ENCODE peak calls at places on chromosomes 11 and 22, in four cellular contexts. H is heart left ventricle, T is thoracic aorta, B is heart right ventricle. M is an unnamed sample.
A peak's percentile ranks its signal among the peaks of the same experiment; 100 is the strongest.

GRCh38 chr11:14413307-14414072 is 54.5 kb upstream of the RRAS2 start:
- DNase-seq in H (peak; percentile 46), T (no peak), B (no peak), M (peak; percentile 61)

GRCh38 chr11:38751421-38751820 is 2153.4 kb upstream of the RAG2 start:
- DNase-seq in H (no peak), T (no peak), B (no peak), M (no peak)

GRCh38 chr11:122306776-122307479 is 190.9 kb upstream of the BLID start:
- DNase-seq in T (no peak), B (no peak), H (no peak), M (no peak)

GRCh38 chr11:15757299-15757698 is 599.0 kb downstream of the SOX6 start:
- DNase-seq in H (no peak), B (no peak), T (no peak), M (no peak)

GRCh38 chr11:66720223-66720898 is 8.7 kb downstream of the SPTBN2 start:
- DNase-seq in T (no peak), H (no peak), B (no peak), M (peak; percentile 93)

GRCh38 chr11:134207538-134208239 is 16.1 kb downstream of the NCAPD3 start:
- DNase-seq in H (peak; percentile 18), B (no peak), T (no peak), M (no peak)

GRCh38 chr22:38214248-38215056 is 12.7 kb downstream of the MAFF start:
- DNase-seq in T (no peak), B (peak; percentile 77), H (peak; percentile 62), M (peak; percentile 95)

GRCh38 chr22:39136317-39136716 is 16.2 kb downstream of the CBX7 start:
- DNase-seq in B (no peak), H (no peak), T (no peak), M (peak; percentile 62)

GRCh38 chr22:27323646-27324045 is 477.9 kb downstream of the MN1 start:
- DNase-seq in T (no peak), H (no peak), B (no peak), M (no peak)

GRCh38 chr11:118045191-118045590 is 31.7 kb upstream of the TMPRSS4 start:
- DNase-seq in H (no peak), B (no peak), T (no peak), M (no peak)

GRCh38 chr11:119673389-119674336 is 55.3 kb downstream of the NECTIN1 start:
- DNase-seq in T (no peak), H (no peak), B (no peak), M (no peak)

GRCh38 chr11:19431059-19431398 is 190.3 kb upstream of the E2F8 start:
- DNase-seq in B (no peak), T (no peak), H (no peak), M (no peak)

GRCh38 chr11:117180661-117181585 is 2.4 kb downstream of the SIDT2 start:
- DNase-seq in T (no peak), B (peak; percentile 59), H (peak; percentile 75), M (peak; percentile 94)

GRCh38 chr11:133343951-133344350 is 188.3 kb downstream of the OPCML start:
- DNase-seq in T (no peak), B (no peak), H (no peak), M (no peak)

GRCh38 chr11:129237880-129238638 is 45.9 kb upstream of the ARHGAP32 start:
- DNase-seq in T (no peak), H (no peak), B (no peak), M (no peak)

GRCh38 chr11:116958246-116958645 is 120.8 kb upstream of the APOA1 start:
- DNase-seq in H (no peak), T (no peak), B (no peak), M (peak; percentile 10)

GRCh38 chr11:118552341-118552740 is 13.4 kb downstream of the IFT46 start:
- DNase-seq in H (no peak), T (no peak), B (no peak), M (no peak)

GRCh38 chr11:44104472-44105294 is 9.2 kb downstream of the EXT2 start:
- DNase-seq in H (no peak), T (no peak), B (no peak), M (peak; percentile 80)

GRCh38 chr11:69983571-69983877 is 94.6 kb upstream of the ANO1 start:
- DNase-seq in T (no peak), B (no peak), H (no peak), M (no peak)

GRCh38 chr11:34632105-34632780 is 11.3 kb downstream of the EHF start:
- DNase-seq in T (no peak), B (no peak), H (peak; percentile 20), M (peak; percentile 86)

GRCh38 chr11:9118277-9118676 is 26.9 kb upstream of the SCUBE2 start:
- DNase-seq in B (no peak), T (no peak), H (no peak), M (no peak)

GRCh38 chr11:69005631-69006368 is 7.2 kb downstream of the MRGPRF start:
- DNase-seq in T (no peak), B (no peak), H (no peak), M (peak; percentile 49)

GRCh38 chr22:29842740-29843139 is 4.7 kb upstream of the ASCC2 start:
- DNase-seq in H (no peak), T (no peak), B (no peak), M (peak; percentile 94)

GRCh38 chr11:64001552-64002427 is 15.6 kb downstream of the OTUB1 start:
- DNase-seq in H (peak; percentile 43), T (no peak), B (no peak), M (peak; percentile 94)

GRCh38 chr11:124916370-124916710 is 2.7 kb upstream of the HEPN1 start:
- DNase-seq in T (no peak), B (no peak), H (no peak), M (no peak)

GRCh38 chr11:7573558-7574296 is 59.9 kb downstream of the PPFIBP2 start:
- DNase-seq in T (no peak), B (no peak), H (no peak), M (peak; percentile 68)

GRCh38 chr11:134131628-134132244 is 62.9 kb downstream of the JAM3 start:
- DNase-seq in H (no peak), B (no peak), T (no peak), M (no peak)

GRCh38 chr22:46047841-46048595 is 71.1 kb upstream of the WNT7B start:
- DNase-seq in B (no peak), H (no peak), T (no peak), M (peak; percentile 39)
- H3K4me1 ChIP-seq in B (peaks cover 92% of the 10 kb centered on the region), H (peaks cover 39% of the 10 kb centered on the region), T (peaks cover 60% of the 10 kb centered on the region), M (peaks cover 37% of the 10 kb centered on the region)

GRCh38 chr22:16959345-16959930 is 48.6 kb downstream of the GAB4 start:
- DNase-seq in T (no peak), B (no peak), H (no peak), M (peak; percentile 58)
- H3K9me3 ChIP-seq in T (no peaks in the 10 kb centered on the region), B (no peaks in the 10 kb centered on the region), H (no peaks in the 10 kb centered on the region), M (no peaks in the 10 kb centered on the region)

GRCh38 chr11:92219476-92219875 is 5.1 kb upstream of the FAT3 start:
- DNase-seq in B (no peak), T (no peak), H (no peak), M (no peak)
- H3K27ac ChIP-seq in B (no peak overlapping the region), T (no peak overlapping the region), H (no peak overlapping the region), M (no peak overlapping the region)

GRCh38 chr22:21861856-21862255 is 5.6 kb downstream of the MAPK1 start:
- DNase-seq in T (no peak), B (no peak), H (no peak), M (no peak)
- H3K4me1 ChIP-seq in T (peaks cover 60% of the 10 kb centered on the region), B (peaks cover 96% of the 10 kb centered on the region), H (peaks cover 36% of the 10 kb centered on the region), M (peaks cover 36% of the 10 kb centered on the region)

GRCh38 chr22:47303161-47303890 is 540.9 kb downstream of the TBC1D22A start:
- DNase-seq in B (no peak), T (no peak), H (peak; percentile 1), M (peak; percentile 36)
- H3K9me3 ChIP-seq in B (no peaks in the 10 kb centered on the region), T (no peaks in the 10 kb centered on the region), H (no peaks in the 10 kb centered on the region), M (no peaks in the 10 kb centered on the region)

GRCh38 chr11:74633406-74634393 is 41.3 kb downstream of the POLD3 start:
- DNase-seq in T (no peak), B (no peak), H (no peak), M (no peak)

GRCh38 chr11:74639533-74639932 is 47.2 kb downstream of the POLD3 start:
- DNase-seq in H (no peak), T (no peak), B (no peak), M (no peak)

GRCh38 chr11:74641289-74641688 is 48.9 kb downstream of the POLD3 start:
- DNase-seq in H (no peak), B (no peak), T (no peak), M (no peak)

GRCh38 chr11:74634537-74634936 is 42.2 kb downstream of the POLD3 start:
- DNase-seq in H (no peak), T (no peak), B (no peak), M (no peak)

GRCh38 chr11:74636633-74637184 is 44.3 kb downstream of the POLD3 start:
- DNase-seq in T (no peak), B (no peak), H (no peak), M (peak; percentile 44)
- H3K27ac ChIP-seq in T (no peak overlapping the region), B (no peak overlapping the region), H (no peak overlapping the region), M (peak overlapping the region; percentile 54)

GRCh38 chr11:48011125-48012050 is 31.0 kb downstream of the PTPRJ start:
- DNase-seq in B (no peak), T (no peak), H (no peak), M (no peak)
- H3K4me1 ChIP-seq in B (peaks cover 16% of the 10 kb centered on the region), T (peaks cover 24% of the 10 kb centered on the region), H (peaks cover 5% of the 10 kb centered on the region), M (peaks cover 26% of the 10 kb centered on the region)

DNA sequence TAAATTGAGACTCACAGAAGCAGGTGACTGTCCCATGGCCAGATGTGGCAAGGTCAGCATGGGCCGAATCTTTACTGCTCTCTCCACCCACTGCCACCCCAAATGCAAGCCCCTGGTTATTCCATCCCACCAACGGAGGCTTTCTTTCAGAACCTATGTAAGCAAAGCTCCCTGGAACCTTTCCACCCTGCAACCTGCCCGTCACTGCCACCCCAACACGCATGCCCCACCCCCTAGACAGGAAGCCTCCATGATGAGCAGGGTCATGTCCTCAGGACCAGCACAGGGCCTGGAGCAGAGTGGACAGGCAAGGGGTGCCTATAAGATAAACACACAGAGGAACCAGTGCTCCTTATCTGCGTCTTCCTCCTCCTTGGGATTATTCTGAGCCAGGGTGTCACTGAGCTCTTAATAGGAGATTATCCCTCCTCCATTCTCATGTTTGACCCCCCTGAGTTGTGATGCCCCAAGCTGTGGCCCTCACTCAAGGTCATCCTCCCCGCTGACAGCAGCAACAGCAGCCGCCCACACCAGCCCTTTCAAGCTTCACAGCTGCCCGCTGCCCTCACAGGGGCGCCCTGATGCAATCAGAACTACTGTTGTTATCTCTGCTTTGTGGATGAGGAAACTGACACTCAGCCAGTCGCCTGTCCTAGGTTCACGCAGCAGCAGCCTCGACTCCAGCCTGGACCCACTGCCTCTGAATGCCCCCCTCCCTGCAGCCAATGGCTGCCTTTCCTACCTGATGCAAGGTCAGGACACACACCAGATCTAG is 647.2 kb downstream of the TBC1D22A start:
- DNase-seq in H (no peak), T (no peak), B (no peak), M (peak; percentile 25)
- H3K9me3 ChIP-seq in H (peaks cover 3% of the 10 kb centered on the region), T (no peaks in the 10 kb centered on the region), B (no peaks in the 10 kb centered on the region), M (no peaks in the 10 kb centered on the region)